ENCODE peak calls at places on chromosome 4, in four cellular contexts. I is A549, B is Right ventricle myocardium inferior, H is left cardiac atrium. Y is an unnamed sample.

GRCh38 chr4:140038031-140038533 is 115.9 kb downstream of the MAML3 start:
- ATAC-seq in I (peak), B (no peak), H (no peak), Y (peak)

GRCh38 chr4:81562093-81562492 is 90.4 kb upstream of the RASGEF1B start:
- ATAC-seq in I (no peak), B (no peak), H (no peak), Y (peak)

GRCh38 chr4:1599491-1600210 is 84.5 kb downstream of the FAM53A start:
- ATAC-seq in I (no peak), B (no peak), H (no peak), Y (no peak)

GRCh38 chr4:88989990-88990389 is 67.0 kb downstream of the FAM13A start:
- ATAC-seq in I (no peak), B (peak), H (peak), Y (no peak)

GRCh38 chr4:54271464-54271863 is 42.4 kb downstream of the PDGFRA start:
- ATAC-seq in I (no peak), B (no peak), H (no peak), Y (no peak)

GRCh38 chr4:2469192-2469984 is 482 bp downstream of the RNF4 start:
- ATAC-seq in I (peak), B (peak), H (peak), Y (peak)

GRCh38 chr4:104424368-104424921 is 70.2 kb downstream of the CXXC4 start:
- ATAC-seq in I (no peak), B (no peak), H (no peak), Y (no peak)

GRCh38 chr4:89324671-89325070 is 17.1 kb upstream of the GPRIN3 start:
- ATAC-seq in I (no peak), B (peak), H (peak), Y (peak)

GRCh38 chr4:79964020-79964714 is 108.9 kb downstream of the ANTXR2 start:
- ATAC-seq in I (no peak), B (no peak), H (no peak), Y (no peak)

GRCh38 chr4:104989363-104989762 is 157.3 kb upstream of the TET2 start:
- ATAC-seq in I (no peak), B (no peak), H (no peak), Y (no peak)

GRCh38 chr4:177109769-177110168 is 199.9 kb upstream of the NEIL3 start:
- ATAC-seq in I (no peak), B (no peak), H (no peak), Y (no peak)

GRCh38 chr4:112279025-112279881 is 6.5 kb downstream of the TIFA start:
- ATAC-seq in I (no peak), B (peak), H (peak), Y (peak)

GRCh38 chr4:160835789-160836188 is 1328.0 kb downstream of the FSTL5 start:
- ATAC-seq in I (no peak), B (no peak), H (no peak), Y (no peak)

GRCh38 chr4:107619731-107620130 is 100.3 kb downstream of the PAPSS1 start:
- ATAC-seq in I (no peak), B (no peak), H (no peak), Y (no peak)

GRCh38 chr4:146545102-146545501 is 23.4 kb upstream of the SLC10A7 start:
- ATAC-seq in I (no peak), B (no peak), H (no peak), Y (no peak)

GRCh38 chr4:131339137-131339536 is 1810.0 kb upstream of the PCDH10 start:
- ATAC-seq in I (no peak), B (no peak), H (no peak), Y (no peak)

GRCh38 chr4:1240721-1241465 is 8.0 kb downstream of the CTBP1 start:
- ATAC-seq in I (no peak), B (no peak), H (no peak), Y (no peak)

GRCh38 chr4:15373363-15373762 is 54.5 kb upstream of the C1QTNF7 start:
- ATAC-seq in I (no peak), B (no peak), H (no peak), Y (peak)

GRCh38 chr4:74190332-74190731 is 32.4 kb downstream of the MTHFD2L start:
- ATAC-seq in I (no peak), B (no peak), H (no peak), Y (no peak)

GRCh38 chr4:181293014-181293413 is 950.2 kb upstream of the TENM3 start:
- ATAC-seq in I (no peak), B (peak), H (no peak), Y (no peak)

GRCh38 chr4:112637552-112637866 is 566 bp downstream of the LARP7 start:
- ATAC-seq in I (peak), B (no peak), H (no peak), Y (no peak)